ENCODE peak calls at places on chromosomes 13 and 19, in ten cellular contexts. K is dorsolateral prefrontal cortex, V is psoas muscle, S is uterus, Q is pancreas, G is thoracic aorta, P is small intestine, C is right cardiac atrium, E is heart right ventricle, Y is keratinocyte. X is an unnamed sample.

GRCh38 chr13:100213576-100213975 is 124.7 kb downstream of the PCCA start:
- DNase-seq in K (no peak), V (no peak), S (no peak), Q (no peak), G (no peak), P (no peak), C (no peak), E (no peak), Y (no peak), X (no peak)

GRCh38 chr19:11944656-11945055 is 19.7 kb downstream of the ZNF700 start:
- DNase-seq in K (no peak), V (no peak), S (no peak), Q (no peak), G (no peak), P (no peak), C (no peak), E (no peak), Y (no peak), X (no peak)

GRCh38 chr19:39307233-39307821 is 11.1 kb downstream of the IFNL1 start:
- DNase-seq in K (no peak), V (no peak), S (no peak), Q (no peak), G (no peak), P (peak), C (peak), E (peak), Y (no peak), X (no peak)

GRCh38 chr19:40571005-40571318 is 5.7 kb upstream of the SHKBP1 start:
- DNase-seq in K (no peak), V (no peak), S (no peak), Q (no peak), G (no peak), P (no peak), C (no peak), E (no peak), Y (no peak), X (no peak)

GRCh38 chr13:98650376-98651107 is 73.6 kb upstream of the STK24 start:
- DNase-seq in K (no peak), V (no peak), S (no peak), Q (peak), G (no peak), P (peak), C (no peak), E (no peak), Y (no peak), X (no peak)

GRCh38 chr13:97948041-97948440 is 5.4 kb upstream of the IPO5 start:
- DNase-seq in K (no peak), V (no peak), S (no peak), Q (no peak), G (no peak), P (no peak), C (no peak), E (no peak), Y (peak), X (no peak)

GRCh38 chr13:46866150-46866549 is 30.7 kb downstream of the HTR2A start:
- DNase-seq in K (no peak), V (peak), S (no peak), Q (no peak), G (no peak), P (peak), C (peak), E (peak), Y (peak), X (no peak)

GRCh38 chr19:10876459-10877240 is 5.3 kb downstream of the CARM1 start:
- DNase-seq in K (no peak), V (peak), S (no peak), Q (no peak), G (peak), P (no peak), C (peak), E (peak), Y (no peak), X (peak)

GRCh38 chr13:76505437-76505836 is 380.8 kb downstream of the KCTD12 start:
- DNase-seq in K (no peak), V (no peak), S (no peak), Q (no peak), G (no peak), P (no peak), C (no peak), E (no peak), Y (no peak), X (no peak)

GRCh38 chr19:33668968-33669367 is 47.2 kb downstream of the CHST8 start:
- DNase-seq in K (no peak), V (no peak), S (no peak), Q (no peak), G (no peak), P (no peak), C (peak), E (no peak), Y (no peak), X (no peak)

GRCh38 chr13:30394798-30395191 is 27.5 kb upstream of the UBE2L5 start:
- DNase-seq in K (no peak), V (no peak), S (no peak), Q (no peak), G (no peak), P (peak), C (no peak), E (no peak), Y (no peak), X (no peak)

GRCh38 chr19:38055040-38055439 is 148.0 kb downstream of the SIPA1L3 start:
- DNase-seq in K (no peak), V (no peak), S (no peak), Q (no peak), G (no peak), P (no peak), C (no peak), E (no peak), Y (no peak), X (no peak)

GRCh38 chr19:49142866-49143335 is 12.3 kb downstream of the HRC start:
- DNase-seq in K (peak), V (peak), S (peak), Q (peak), G (peak), P (peak), C (peak), E (peak), Y (no peak), X (peak)

GRCh38 chr13:39457274-39457673 is 145.7 kb downstream of the LHFPL6 start:
- DNase-seq in K (no peak), V (no peak), S (no peak), Q (no peak), G (no peak), P (no peak), C (no peak), E (no peak), Y (no peak), X (no peak)

GRCh38 chr19:7272856-7273578 is 21.2 kb downstream of the INSR start:
- DNase-seq in K (no peak), V (no peak), S (no peak), Q (no peak), G (no peak), P (no peak), C (no peak), E (no peak), Y (no peak), X (no peak)

GRCh38 chr13:111219306-111219705 is 101.1 kb upstream of the TEX29 start:
- DNase-seq in K (no peak), V (no peak), S (no peak), Q (no peak), G (no peak), P (no peak), C (peak), E (no peak), Y (no peak), X (no peak)

GRCh38 chr13:30685987-30686386 is 49.4 kb upstream of the ALOX5AP start:
- DNase-seq in K (no peak), V (no peak), S (no peak), Q (no peak), G (no peak), P (no peak), C (no peak), E (no peak), Y (no peak), X (no peak)

GRCh38 chr19:47267350-47267759 is 7.3 kb upstream of the INAFM1 start:
- DNase-seq in K (peak), V (peak), S (no peak), Q (peak), G (no peak), P (no peak), C (no peak), E (no peak), Y (no peak), X (no peak)

GRCh38 chr19:1445932-1446712 is 3.8 kb upstream of the APC2 start:
- DNase-seq in K (peak), V (no peak), S (no peak), Q (no peak), G (no peak), P (no peak), C (no peak), E (no peak), Y (no peak), X (no peak)

GRCh38 chr13:51280379-51280940 is 58.3 kb downstream of the FAM124A start:
- DNase-seq in K (no peak), V (no peak), S (no peak), Q (no peak), G (no peak), P (no peak), C (no peak), E (no peak), Y (no peak), X (no peak)

GRCh38 chr19:51692065-51692915 is 840 bp upstream of the SPACA6 start:
- DNase-seq in K (no peak), V (no peak), S (no peak), Q (no peak), G (no peak), P (no peak), C (peak), E (no peak), Y (no peak), X (no peak)

GRCh38 chr19:10660346-10660745 is 6.2 kb downstream of the ILF3 start:
- DNase-seq in K (no peak), V (no peak), S (no peak), Q (no peak), G (no peak), P (no peak), C (no peak), E (no peak), Y (no peak), X (no peak)

GRCh38 chr19:50977626-50978025 is 6.1 kb downstream of the KLK7 start:
- DNase-seq in K (no peak), V (no peak), S (no peak), Q (no peak), G (no peak), P (no peak), C (no peak), E (no peak), Y (no peak), X (no peak)

GRCh38 chr13:82116422-82116989 is 1765.8 kb downstream of the SLITRK1 start:
- DNase-seq in K (no peak), V (no peak), S (no peak), Q (no peak), G (no peak), P (no peak), C (no peak), E (no peak), Y (no peak), X (no peak)

GRCh38 chr13:60351326-60351725 is 45.7 kb upstream of the TDRD3 start:
- DNase-seq in K (no peak), V (no peak), S (no peak), Q (no peak), G (no peak), P (no peak), C (no peak), E (no peak), Y (no peak), X (no peak)

GRCh38 chr19:35249848-35250711 is 1.3 kb downstream of the LSR start:
- DNase-seq in K (no peak), V (no peak), S (no peak), Q (no peak), G (no peak), P (no peak), C (peak), E (no peak), Y (no peak), X (no peak)

GRCh38 chr13:80680786-80681366 is 339.9 kb upstream of the SPRY2 start:
- DNase-seq in K (no peak), V (no peak), S (no peak), Q (no peak), G (no peak), P (no peak), C (no peak), E (no peak), Y (no peak), X (no peak)

DNA sequence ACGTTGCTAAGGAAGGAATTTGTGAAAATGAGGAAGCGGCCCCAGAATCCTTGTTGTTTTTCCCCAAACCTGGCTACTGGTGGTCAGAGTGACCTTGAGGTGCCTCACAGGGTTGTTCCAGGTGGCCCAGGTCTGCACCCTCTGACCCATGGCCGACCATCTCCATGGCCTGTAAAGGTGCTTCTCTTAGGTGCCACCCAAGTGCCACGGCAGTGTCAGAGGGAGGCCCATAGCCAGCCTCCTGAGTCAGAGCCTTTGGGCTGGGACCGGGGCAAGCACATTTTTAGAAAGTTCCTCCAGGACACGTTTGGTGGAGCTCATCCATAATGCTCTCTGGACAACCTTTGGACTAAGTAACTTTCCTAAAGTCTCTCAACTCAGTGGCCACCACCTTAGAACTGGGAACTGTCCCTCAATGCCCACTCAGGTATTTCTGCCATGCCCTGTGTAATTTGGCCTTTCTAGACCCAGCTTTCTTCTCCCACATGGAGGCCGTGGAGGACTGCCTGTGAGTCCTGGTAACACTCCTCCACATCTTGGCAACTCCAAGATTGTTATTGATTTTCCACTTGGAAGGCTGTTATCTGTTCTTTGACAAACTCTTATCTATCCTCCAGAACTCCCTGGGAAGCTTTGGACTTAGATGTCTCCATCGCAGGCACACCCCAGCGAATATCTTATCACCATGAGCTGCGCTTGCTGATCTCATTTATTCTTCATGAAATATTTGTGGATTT is 84.1 kb upstream of the IRS2 start:
- DNase-seq in K (no peak), V (no peak), S (no peak), Q (no peak), G (no peak), P (peak), C (peak), E (no peak), Y (no peak), X (no peak)
- H3K27ac ChIP-seq in K (no peak), V (no peak), S (no peak), Q (peak), G (peak), P (no peak), C (peak), E (no peak), Y (no peak), X (peak)

GRCh38 chr19:30712428-30713151 is 340.4 kb downstream of the ZNF536 start:
- DNase-seq in K (no peak), V (no peak), S (no peak), Q (no peak), G (no peak), P (no peak), C (no peak), E (no peak), Y (no peak), X (no peak)
- H3K4me3 ChIP-seq in K (no peak), V (no peak), S (no peak), Q (no peak), G (no peak), P (no peak), C (no peak), E (no peak), Y (no peak), X (no peak)

GRCh38 chr13:35475131-35475959 is 1.1 kb downstream of the MAB21L1 start:
- DNase-seq in K (peak), V (peak), S (no peak), Q (no peak), G (no peak), P (peak), C (peak), E (peak), Y (no peak), X (no peak)

GRCh38 chr13:35479223-35479536 is 2.7 kb upstream of the MAB21L1 start:
- DNase-seq in K (no peak), V (no peak), S (no peak), Q (no peak), G (no peak), P (no peak), C (no peak), E (no peak), Y (no peak), X (no peak)

GRCh38 chr13:35478384-35479222 is 2.1 kb upstream of the MAB21L1 start:
- DNase-seq in K (no peak), V (no peak), S (no peak), Q (no peak), G (no peak), P (no peak), C (peak), E (no peak), Y (no peak), X (no peak)

GRCh38 chr13:35474551-35474950 is 1.9 kb downstream of the MAB21L1 start:
- DNase-seq in K (no peak), V (no peak), S (no peak), Q (no peak), G (no peak), P (no peak), C (no peak), E (no peak), Y (no peak), X (no peak)

GRCh38 chr13:35475960-35476943 is at the start of gene MAB21L1:
- DNase-seq in K (peak), V (peak), S (no peak), Q (no peak), G (no peak), P (peak), C (peak), E (peak), Y (no peak), X (no peak)
- H3K27ac ChIP-seq in K (no peak), V (peak), S (no peak), Q (no peak), G (no peak), P (no peak), C (no peak), E (peak), Y (no peak), X (no peak)

GRCh38 chr19:5312058-5312457 is 28.6 kb downstream of the PTPRS start:
- DNase-seq in K (no peak), V (no peak), S (no peak), Q (no peak), G (no peak), P (no peak), C (no peak), E (no peak), Y (no peak), X (no peak)

GRCh38 chr19:5306531-5306930 is 34.1 kb downstream of the PTPRS start:
- DNase-seq in K (no peak), V (no peak), S (no peak), Q (no peak), G (no peak), P (no peak), C (no peak), E (no peak), Y (no peak), X (no peak)

GRCh38 chr19:5308471-5309437 is 31.9 kb downstream of the PTPRS start:
- DNase-seq in K (peak), V (peak), S (peak), Q (peak), G (peak), P (no peak), C (peak), E (peak), Y (peak), X (peak)

GRCh38 chr19:5307655-5308054 is 33.0 kb downstream of the PTPRS start:
- DNase-seq in K (no peak), V (no peak), S (no peak), Q (no peak), G (no peak), P (no peak), C (no peak), E (no peak), Y (no peak), X (no peak)

GRCh38 chr19:5309438-5310204 is 31.0 kb downstream of the PTPRS start:
- DNase-seq in K (peak), V (no peak), S (no peak), Q (no peak), G (no peak), P (no peak), C (peak), E (no peak), Y (no peak), X (no peak)
- H3K4me3 ChIP-seq in K (no peak), V (no peak), S (no peak), Q (no peak), G (no peak), P (no peak), C (no peak), E (no peak), Y (no peak), X (no peak)

DNA sequence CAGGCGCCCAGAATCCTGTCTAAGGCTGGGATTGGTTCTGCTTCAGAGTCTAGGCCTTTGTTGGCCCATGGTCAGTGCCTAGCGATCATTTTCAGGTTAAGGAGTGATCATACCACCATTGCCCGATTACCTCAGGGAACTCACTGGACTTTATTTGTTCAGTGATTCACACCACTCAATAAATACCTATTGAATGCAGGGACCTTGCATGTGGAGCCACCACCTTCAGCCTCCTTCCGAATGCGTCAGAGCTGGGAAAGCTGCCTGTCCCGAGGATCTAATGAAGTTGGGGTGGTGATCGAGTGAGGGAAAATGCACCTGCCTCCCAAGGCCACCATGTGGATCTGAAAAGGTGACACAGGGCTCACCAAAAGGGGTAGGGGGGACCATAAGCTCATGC is 40.0 kb upstream of the POU2F2 start:
- DNase-seq in K (no peak), V (no peak), S (no peak), Q (no peak), G (no peak), P (no peak), C (no peak), E (no peak), Y (no peak), X (no peak)
- H3K27ac ChIP-seq in K (no peak), V (no peak), S (no peak), Q (no peak), G (no peak), P (no peak), C (no peak), E (no peak), Y (no peak), X (no peak)

X was measured in ascending aorta.